ENCODE peak calls at places on chromosomes 3 and 15, in four cellular contexts. One of them, this sample, is unnamed.

GRCh38 chr15:22979699-22980188 is 424 bp downstream of the CYFIP1 start:
- DNase-seq in left lung: no peak
- DNase-seq in cardiac muscle cell: peak
- DNase-seq in GM20000: peak
- DNase-seq in this sample: no peak

GRCh38 chr3:101501783-101502182 is 11.2 kb downstream of the SENP7 start:
- DNase-seq in left lung: no peak
- DNase-seq in cardiac muscle cell: no peak
- DNase-seq in GM20000: no peak
- DNase-seq in this sample: no peak

GRCh38 chr15:57611938-57612337 is 20.2 kb downstream of the MYZAP start:
- DNase-seq in cardiac muscle cell: peak
- DNase-seq in left lung: peak
- DNase-seq in GM20000: no peak
- DNase-seq in this sample: no peak

GRCh38 chr3:42830437-42831320 is 21.4 kb downstream of the ACKR2 start:
- DNase-seq in GM20000: no peak
- DNase-seq in cardiac muscle cell: peak
- DNase-seq in left lung: no peak
- DNase-seq in this sample: no peak

GRCh38 chr3:140238646-140239314 is 303.8 kb downstream of the CLSTN2 start:
- DNase-seq in left lung: no peak
- DNase-seq in GM20000: no peak
- DNase-seq in cardiac muscle cell: no peak
- DNase-seq in this sample: no peak

GRCh38 chr3:77815467-77815866 is 775.6 kb downstream of the ROBO2 start:
- DNase-seq in cardiac muscle cell: peak
- DNase-seq in GM20000: no peak
- DNase-seq in left lung: no peak
- DNase-seq in this sample: no peak

GRCh38 chr3:179558742-179559364 is 3.9 kb upstream of the ACTL6A start:
- DNase-seq in cardiac muscle cell: peak
- DNase-seq in GM20000: peak
- DNase-seq in left lung: peak
- DNase-seq in this sample: no peak

GRCh38 chr3:66385066-66385465 is 115.8 kb downstream of the LRIG1 start:
- DNase-seq in left lung: no peak
- DNase-seq in cardiac muscle cell: no peak
- DNase-seq in GM20000: no peak
- DNase-seq in this sample: no peak

GRCh38 chr15:42511010-42511396 is 15.6 kb downstream of the SNAP23 start:
- DNase-seq in cardiac muscle cell: no peak
- DNase-seq in GM20000: no peak
- DNase-seq in left lung: no peak
- DNase-seq in this sample: no peak

GRCh38 chr3:11095932-11096265 is 58.4 kb upstream of the HRH1 start:
- DNase-seq in GM20000: no peak
- DNase-seq in cardiac muscle cell: no peak
- DNase-seq in left lung: no peak
- DNase-seq in this sample: no peak

GRCh38 chr15:92527197-92527596 is 128.4 kb downstream of the FAM174B start:
- DNase-seq in GM20000: no peak
- DNase-seq in cardiac muscle cell: no peak
- DNase-seq in left lung: peak
- DNase-seq in this sample: no peak

GRCh38 chr3:154132777-154133375 is 11.7 kb downstream of the ARHGEF26 start:
- DNase-seq in left lung: no peak
- DNase-seq in GM20000: no peak
- DNase-seq in cardiac muscle cell: no peak
- DNase-seq in this sample: no peak

GRCh38 chr15:48373855-48374421 is 42.7 kb downstream of the DUT start:
- DNase-seq in GM20000: no peak
- DNase-seq in cardiac muscle cell: no peak
- DNase-seq in left lung: peak
- DNase-seq in this sample: no peak

GRCh38 chr15:34883633-34884032 is 85.9 kb downstream of the AQR start:
- DNase-seq in left lung: no peak
- DNase-seq in cardiac muscle cell: no peak
- DNase-seq in GM20000: no peak
- DNase-seq in this sample: no peak

GRCh38 chr3:170470063-170471006 is 51.7 kb downstream of the CLDN11 start:
- DNase-seq in GM20000: no peak
- DNase-seq in left lung: no peak
- DNase-seq in cardiac muscle cell: no peak
- DNase-seq in this sample: no peak

GRCh38 chr15:68488290-68488689 is 56.3 kb upstream of the ITGA11 start:
- DNase-seq in GM20000: no peak
- DNase-seq in left lung: no peak
- DNase-seq in cardiac muscle cell: no peak
- DNase-seq in this sample: no peak

GRCh38 chr15:70098461-70099166 is 897 bp upstream of the TLE3 start:
- DNase-seq in GM20000: no peak
- DNase-seq in left lung: peak
- DNase-seq in cardiac muscle cell: peak
- DNase-seq in this sample: no peak

GRCh38 chr15:67820992-67821783 is 4.1 kb upstream of the SKOR1 start:
- DNase-seq in cardiac muscle cell: peak
- DNase-seq in GM20000: peak
- DNase-seq in left lung: no peak
- DNase-seq in this sample: no peak

GRCh38 chr3:183921096-183921495 is 36.4 kb upstream of the PARL start:
- DNase-seq in GM20000: no peak
- DNase-seq in cardiac muscle cell: no peak
- DNase-seq in left lung: no peak
- DNase-seq in this sample: no peak

GRCh38 chr3:61814674-61815073 is 253.3 kb downstream of the PTPRG start:
- DNase-seq in cardiac muscle cell: no peak
- DNase-seq in left lung: no peak
- DNase-seq in GM20000: no peak
- DNase-seq in this sample: no peak

GRCh38 chr3:134798681-134799311 is 3.7 kb downstream of the EPHB1 start:
- DNase-seq in cardiac muscle cell: no peak
- DNase-seq in GM20000: no peak
- DNase-seq in left lung: no peak
- DNase-seq in this sample: no peak

GRCh38 chr3:167814441-167814951 is 79.0 kb downstream of the SERPINI1 start:
- DNase-seq in GM20000: no peak
- DNase-seq in cardiac muscle cell: no peak
- DNase-seq in left lung: no peak
- DNase-seq in this sample: no peak

GRCh38 chr3:116148881-116149530 is 296.3 kb downstream of the LSAMP start:
- DNase-seq in cardiac muscle cell: no peak
- DNase-seq in left lung: no peak
- DNase-seq in GM20000: no peak
- DNase-seq in this sample: no peak

GRCh38 chr15:65824031-65824743 is 32.1 kb upstream of the DENND4A start:
- DNase-seq in left lung: no peak
- DNase-seq in cardiac muscle cell: peak
- DNase-seq in GM20000: peak
- DNase-seq in this sample: no peak

GRCh38 chr3:150610785-150611184 is 7.7 kb downstream of the SELENOT start:
- DNase-seq in left lung: no peak
- DNase-seq in GM20000: no peak
- DNase-seq in cardiac muscle cell: no peak
- DNase-seq in this sample: no peak

GRCh38 chr15:72170691-72171090 is 26.9 kb downstream of the GRAMD2A start:
- DNase-seq in cardiac muscle cell: no peak
- DNase-seq in left lung: no peak
- DNase-seq in GM20000: no peak
- DNase-seq in this sample: no peak

GRCh38 chr3:88807471-88808090 is 299.8 kb upstream of the EPHA3 start:
- DNase-seq in cardiac muscle cell: no peak
- DNase-seq in GM20000: no peak
- DNase-seq in left lung: no peak
- DNase-seq in this sample: no peak

GRCh38 chr15:55250392-55250791 is 39.2 kb downstream of the RAB27A start:
- DNase-seq in left lung: no peak
- DNase-seq in cardiac muscle cell: no peak
- DNase-seq in GM20000: no peak
- DNase-seq in this sample: no peak

DNA sequence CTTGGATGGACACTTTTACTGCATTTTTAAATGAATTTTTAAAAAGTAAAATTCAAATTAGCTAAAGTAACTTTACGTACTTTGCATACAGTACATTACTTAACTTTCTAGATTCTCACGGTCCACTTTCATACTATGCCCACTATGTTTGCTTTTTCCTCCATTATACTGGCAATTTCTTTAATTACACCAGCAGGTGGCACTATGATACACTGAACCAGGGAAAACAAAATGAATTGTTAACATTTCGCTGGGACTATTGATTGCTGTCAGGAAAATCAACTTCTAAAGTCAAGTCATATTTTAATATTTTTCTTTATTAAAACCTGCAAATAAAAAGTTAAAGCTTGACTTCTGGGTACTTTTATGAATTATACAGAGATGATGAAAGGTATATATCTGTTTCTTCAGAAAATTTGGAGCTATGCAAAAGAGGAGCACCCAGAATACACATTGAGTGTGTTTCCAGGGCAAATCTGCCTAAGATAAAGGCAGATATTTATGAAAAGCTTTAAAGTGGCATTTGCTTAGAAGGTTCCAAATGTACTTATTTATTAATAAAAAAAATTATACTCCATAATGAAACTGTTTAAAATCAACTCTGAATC is 21.8 kb upstream of the POU1F1 start:
- DNase-seq in GM20000: peak
- DNase-seq in cardiac muscle cell: peak
- DNase-seq in left lung: no peak
- DNase-seq in this sample: no peak
- TF ChIP-seq CTCF in GM20000: peak
- TF ChIP-seq CTCF in cardiac muscle cell: peak
- TF ChIP-seq CTCF in left lung: peak
- TF ChIP-seq CTCF in this sample: no peak

DNA sequence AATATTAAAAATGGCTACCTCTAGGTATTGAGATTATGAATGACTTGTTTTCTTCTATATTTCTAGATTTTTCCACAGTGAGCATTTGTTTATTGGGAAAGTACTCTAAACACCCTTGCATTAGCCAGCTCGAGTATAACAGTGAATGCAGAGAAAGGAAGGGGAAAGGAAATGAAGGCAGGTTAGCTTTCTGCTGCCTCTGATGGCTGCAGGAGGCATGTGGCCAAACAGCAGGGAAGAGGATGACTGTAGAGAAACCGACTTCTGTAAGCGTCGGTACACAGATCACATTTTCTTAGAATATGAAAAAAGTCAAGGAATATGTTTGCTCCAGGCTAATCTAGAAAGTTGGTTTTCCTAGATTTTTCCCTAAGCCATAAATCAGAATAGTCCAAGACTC is 19.8 kb downstream of the GNB5 start:
- DNase-seq in GM20000: no peak
- DNase-seq in left lung: no peak
- DNase-seq in cardiac muscle cell: no peak
- DNase-seq in this sample: no peak
- TF ChIP-seq CTCF in GM20000: no peak
- TF ChIP-seq CTCF in left lung: no peak
- TF ChIP-seq CTCF in cardiac muscle cell: no peak
- TF ChIP-seq CTCF in this sample: no peak

DNA sequence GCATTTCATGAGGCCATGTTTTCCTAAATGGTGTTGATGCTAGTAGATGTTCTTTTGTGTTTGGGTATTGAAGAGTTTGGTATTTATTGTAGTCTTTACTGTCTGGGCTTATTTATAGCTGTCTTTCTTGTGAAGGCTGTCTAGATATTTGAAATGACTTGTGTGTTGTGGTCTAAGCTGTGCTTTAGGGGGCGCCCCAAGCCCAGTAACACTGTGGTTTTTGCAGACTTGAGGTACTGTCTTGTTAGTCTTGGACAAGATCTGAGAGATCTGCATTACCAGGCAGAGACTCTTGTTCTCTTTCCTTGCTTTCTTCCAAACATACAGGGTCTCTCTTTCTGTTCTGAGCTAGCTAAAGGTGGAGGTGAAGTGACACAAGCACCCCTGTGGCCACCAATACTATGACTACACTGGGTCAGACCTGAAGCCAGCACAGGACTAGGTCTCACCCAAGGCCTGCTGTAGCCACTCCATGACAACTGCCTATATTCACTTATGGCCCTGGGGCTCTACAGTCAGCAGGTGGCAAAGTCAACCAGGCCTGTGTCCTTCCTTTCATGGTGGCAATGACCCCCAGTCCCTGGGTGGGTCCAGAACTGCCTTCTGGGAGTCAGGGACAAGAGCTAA is 152.1 kb upstream of the TBC1D5 start:
- DNase-seq in left lung: no peak
- DNase-seq in GM20000: peak
- DNase-seq in cardiac muscle cell: peak
- DNase-seq in this sample: no peak
- TF ChIP-seq CTCF in left lung: no peak
- TF ChIP-seq CTCF in GM20000: peak
- TF ChIP-seq CTCF in cardiac muscle cell: peak
- TF ChIP-seq CTCF in this sample: no peak

GRCh38 chr3:6204891-6205290 is 656.0 kb upstream of the GRM7 start:
- DNase-seq in cardiac muscle cell: no peak
- DNase-seq in left lung: no peak
- DNase-seq in GM20000: no peak
- DNase-seq in this sample: no peak
- TF ChIP-seq CTCF in cardiac muscle cell: no peak
- TF ChIP-seq CTCF in left lung: no peak
- TF ChIP-seq CTCF in GM20000: peak
- TF ChIP-seq CTCF in this sample: no peak